ENCODE peak calls at places on chromosomes 3 and 15, in six cellular contexts. W is GM12878, H is ovary, N is IMR-90, Q is stomach, V is heart left ventricle. U is an unnamed sample.

GRCh38 chr3:5072100-5072816 is 49.8 kb upstream of the ARL8B start:
- DNase-seq in W (no peak), H (no peak), N (no peak), Q (no peak), V (no peak), U (no peak)

GRCh38 chr3:190306513-190307163 is 15.6 kb downstream of the CLDN1 start:
- DNase-seq in W (no peak), H (no peak), N (peak), Q (no peak), V (no peak), U (no peak)

GRCh38 chr3:106707347-106707746 is 669.9 kb upstream of the CCDC54 start:
- DNase-seq in W (no peak), H (no peak), N (no peak), Q (no peak), V (no peak), U (no peak)

GRCh38 chr3:88610820-88611219 is 461.1 kb downstream of the C3orf38 start:
- DNase-seq in W (no peak), H (no peak), N (no peak), Q (no peak), V (no peak), U (no peak)

GRCh38 chr3:20307378-20307777 is 121.4 kb upstream of the SGO1 start:
- DNase-seq in W (no peak), H (no peak), N (no peak), Q (no peak), V (no peak), U (no peak)

GRCh38 chr3:52005571-52005986 is 9.9 kb upstream of the RPL29 start:
- DNase-seq in W (no peak), H (peak), N (peak), Q (peak), V (peak), U (peak)

GRCh38 chr15:90666135-90666909 is 50.8 kb upstream of the BLM start:
- DNase-seq in W (no peak), H (no peak), N (no peak), Q (no peak), V (no peak), U (no peak)

GRCh38 chr3:105965384-105965783 is 96.6 kb upstream of the CBLB start:
- DNase-seq in W (no peak), H (no peak), N (peak), Q (no peak), V (no peak), U (no peak)

GRCh38 chr3:57298041-57298440 is 5.6 kb upstream of the ASB14 start:
- DNase-seq in W (no peak), H (no peak), N (peak), Q (peak), V (no peak), U (no peak)

GRCh38 chr3:179509701-179510100 is 53.0 kb upstream of the ACTL6A start:
- DNase-seq in W (no peak), H (no peak), N (no peak), Q (no peak), V (no peak), U (no peak)

DNA sequence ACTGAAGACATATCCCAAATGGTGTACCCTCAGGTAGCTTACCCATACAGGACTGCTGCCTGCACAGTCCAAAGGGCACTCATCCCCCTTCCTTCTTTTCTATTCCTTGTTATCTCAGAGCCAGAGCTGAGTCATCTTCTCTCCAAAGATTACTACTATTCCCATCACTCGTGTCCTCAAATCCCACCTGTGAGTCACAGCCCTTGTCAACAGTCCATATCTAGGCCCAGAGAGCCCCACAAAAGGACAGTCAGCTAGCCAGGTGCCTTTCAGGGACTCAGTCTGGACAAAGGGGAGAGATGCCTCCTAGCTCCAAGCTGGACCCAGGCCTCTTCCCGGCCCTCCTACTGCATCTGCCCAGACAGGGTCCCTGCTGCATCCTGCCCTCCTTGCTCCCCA is 11.0 kb downstream of the PARP16 start:
- DNase-seq in W (no peak), H (no peak), N (peak), Q (no peak), V (no peak), U (no peak)
- H3K27ac ChIP-seq in W (no peak), H (no peak), N (no peak), Q (no peak), V (no peak), U (no peak)

DNA sequence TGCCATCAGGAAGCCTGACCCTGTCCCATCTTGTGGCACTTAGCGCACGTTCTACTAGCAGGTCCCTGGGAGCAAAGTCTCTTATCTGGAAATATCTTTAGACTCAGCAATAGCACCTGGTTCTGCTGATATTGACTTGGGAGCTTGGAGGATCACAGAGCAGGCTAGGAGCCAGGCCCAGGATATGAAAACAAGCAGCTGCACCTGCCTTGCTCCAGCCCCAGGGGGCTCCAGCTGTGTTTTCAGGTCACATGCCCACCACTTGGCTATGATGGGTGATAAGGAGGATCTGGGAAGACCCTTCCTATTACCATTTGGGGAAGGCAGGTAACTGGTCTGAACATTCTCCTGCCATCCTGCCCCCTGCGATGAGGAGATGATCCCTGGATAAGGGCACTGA is 87.8 kb downstream of the C3orf70 start:
- DNase-seq in W (no peak), H (no peak), N (no peak), Q (no peak), V (no peak), U (no peak)
- TF ChIP-seq CTCF in W (no peak), H (no peak), N (no peak), Q (no peak), V (no peak), U (no peak)

GRCh38 chr15:74906193-74906449 is 530 bp downstream of the FAM219B start:
- DNase-seq in W (no peak), H (no peak), N (no peak), Q (peak), V (peak), U (peak)

GRCh38 chr15:74904190-74904805 is 2.4 kb downstream of the FAM219B start:
- DNase-seq in W (no peak), H (no peak), N (no peak), Q (no peak), V (no peak), U (no peak)

GRCh38 chr15:74907277-74907870 is 723 bp upstream of the FAM219B start:
- DNase-seq in W (no peak), H (no peak), N (no peak), Q (no peak), V (no peak), U (peak)

GRCh38 chr15:74908635-74909034 is 2.0 kb upstream of the FAM219B start:
- DNase-seq in W (no peak), H (no peak), N (no peak), Q (no peak), V (no peak), U (no peak)

DNA sequence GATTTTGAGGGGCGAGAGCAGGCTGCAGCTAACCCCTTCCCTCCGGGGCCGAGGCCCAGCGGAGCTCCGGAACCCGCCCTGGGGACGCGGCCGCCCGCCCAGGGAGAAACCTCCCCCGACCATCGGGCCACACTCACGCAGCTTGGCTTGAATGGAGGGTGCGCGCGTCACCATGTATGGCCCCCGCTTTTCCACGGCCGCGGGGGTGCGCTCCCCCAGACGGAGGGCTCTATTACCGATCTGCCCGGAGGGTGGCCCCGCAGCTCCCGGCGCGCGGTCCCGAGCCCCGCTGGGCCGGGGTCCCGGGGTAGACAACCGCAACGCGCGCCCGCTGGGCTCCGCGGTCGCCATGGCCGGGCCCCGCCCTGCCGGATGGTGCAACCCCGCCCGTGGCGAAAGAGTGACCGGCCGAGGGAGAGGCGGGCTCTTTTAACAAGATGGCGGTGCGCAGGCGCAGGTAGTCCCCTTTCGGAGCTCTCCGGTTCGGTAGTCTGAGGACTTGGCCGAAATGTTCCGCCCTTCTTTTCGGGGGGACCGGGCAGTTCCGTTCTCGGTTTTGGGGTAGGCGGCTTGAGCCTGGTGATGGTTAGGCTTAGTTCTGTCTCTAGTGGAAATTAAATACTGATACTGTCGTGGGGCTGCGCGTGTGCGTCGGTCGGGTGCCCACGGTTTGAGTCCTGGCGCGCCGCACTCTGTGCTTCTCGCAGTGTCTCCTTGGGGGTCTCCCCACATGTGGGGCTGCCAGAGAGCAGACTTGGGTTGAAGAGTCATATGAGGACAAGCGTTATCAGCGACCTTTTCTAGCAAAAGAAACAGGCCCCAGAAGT is at the start of gene FAM219B:
- DNase-seq in W (peak), H (peak), N (peak), Q (peak), V (peak), U (peak)
- TF ChIP-seq POLR2A in W (peak), H (peak), N (peak), Q (no peak), V (peak), U (peak)

GRCh38 chr15:24772709-24773373 is 97.3 kb downstream of the NPAP1 start:
- DNase-seq in W (no peak), H (peak), N (peak), Q (peak), V (peak), U (peak)
- H3K27ac ChIP-seq in W (no peak), H (no peak), N (peak), Q (peak), V (no peak), U (no peak)

GRCh38 chr15:72770673-72771328 is 12.8 kb downstream of the ADPGK start:
- DNase-seq in W (no peak), H (no peak), N (no peak), Q (no peak), V (no peak), U (no peak)
- TF ChIP-seq CTCF in W (peak), H (no peak), N (peak), Q (no peak), V (no peak), U (no peak)

DNA sequence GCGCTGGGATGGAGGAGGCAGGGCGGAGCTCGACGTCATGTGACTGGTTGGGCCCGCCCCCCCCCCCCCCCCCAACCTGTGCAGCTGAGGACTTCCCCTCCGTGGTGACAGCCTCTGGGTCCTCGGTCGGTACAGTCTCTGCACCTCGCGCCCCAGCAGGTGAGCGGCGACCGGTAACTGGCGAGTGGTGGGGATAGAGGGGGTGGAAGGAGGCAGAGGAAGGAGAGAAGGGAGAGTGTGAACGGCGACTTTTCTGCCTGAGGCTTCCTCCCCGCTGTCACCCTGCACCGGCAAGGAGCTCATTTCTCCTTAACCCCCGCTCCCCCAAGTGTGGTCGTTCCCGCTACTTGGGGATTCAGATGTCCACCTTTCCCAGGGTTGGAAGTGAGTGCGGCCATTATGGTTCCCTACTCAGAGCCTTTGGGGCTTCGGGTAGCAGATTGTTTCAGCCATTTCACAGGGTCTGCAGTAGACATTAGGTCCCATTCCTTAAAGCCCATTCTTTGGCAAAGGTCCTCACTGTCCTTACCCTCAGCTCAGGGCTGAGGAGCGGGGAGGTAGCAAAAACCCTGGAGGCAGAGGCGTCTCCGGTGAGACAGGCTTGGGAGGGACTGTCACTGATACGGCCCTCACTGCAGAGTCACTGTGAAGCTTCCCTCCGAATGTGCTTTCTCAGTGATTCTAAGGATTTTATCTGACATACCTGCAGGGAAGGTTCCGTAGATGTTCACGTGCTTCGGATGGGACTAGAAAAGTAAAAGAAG is at the start of gene ATP6V1A:
- DNase-seq in W (no peak), H (no peak), N (no peak), Q (peak), V (peak), U (peak)
- TF ChIP-seq POLR2A in W (peak), H (no peak), N (no peak), Q (no peak), V (no peak), U (peak)

U was measured in thyroid gland.